ENCODE peak calls at places on chromosomes 12 and 14, in five cellular contexts. J, Q, C, W and Z are unnamed samples.

GRCh38 chr12:120554658-120555057 is 20.5 kb downstream of the RNF10 start:
- DNase-seq in J (no peak), Q (no peak), C (no peak), W (no peak), Z (no peak)

GRCh38 chr14:105971593-105972500 is 445.5 kb downstream of the TMEM121 start:
- DNase-seq in J (no peak), Q (no peak), C (no peak), W (no peak), Z (no peak)

GRCh38 chr14:54216827-54217226 is 180.0 kb upstream of the CDKN3 start:
- DNase-seq in J (no peak), Q (no peak), C (no peak), W (no peak), Z (no peak)

GRCh38 chr12:94768398-94769039 is 118.2 kb upstream of the TMCC3 start:
- DNase-seq in J (no peak), Q (no peak), C (no peak), W (no peak), Z (no peak)

GRCh38 chr14:23542261-23542660 is 9.3 kb downstream of the ZFHX2 start:
- DNase-seq in J (no peak), Q (no peak), C (no peak), W (no peak), Z (no peak)

GRCh38 chr12:81759215-81759991 is at the start of gene PPFIA2:
- DNase-seq in J (peak; percentile 29), Q (no peak), C (no peak), W (peak; percentile 84), Z (peak; percentile 41)

GRCh38 chr12:122951406-122951805 is 14.9 kb downstream of the ABCB9 start:
- DNase-seq in J (no peak), Q (no peak), C (no peak), W (no peak), Z (no peak)

GRCh38 chr12:124515981-124516380 is 51.4 kb downstream of the NCOR2 start:
- DNase-seq in J (no peak), Q (no peak), C (no peak), W (peak; percentile 13), Z (no peak)

GRCh38 chr12:76921072-76921471 is 42.3 kb upstream of the CSRP2 start:
- DNase-seq in J (no peak), Q (no peak), C (no peak), W (no peak), Z (no peak)

GRCh38 chr12:122001379-122002209 is 20.1 kb upstream of the BCL7A start:
- DNase-seq in J (no peak), Q (no peak), C (no peak), W (peak; percentile 63), Z (no peak)

GRCh38 chr12:26271024-26271423 is 75.7 kb downstream of the SSPN start:
- DNase-seq in J (no peak), Q (no peak), C (no peak), W (no peak), Z (no peak)

GRCh38 chr14:88829188-88829587 is 4.7 kb downstream of the TTC8 start:
- DNase-seq in J (no peak), Q (no peak), C (no peak), W (no peak), Z (no peak)

GRCh38 chr12:58728397-58728796 is 191.9 kb downstream of the LRIG3 start:
- DNase-seq in J (no peak), Q (no peak), C (no peak), W (no peak), Z (no peak)

GRCh38 chr12:23060161-23060560 is 435.2 kb downstream of the ETNK1 start:
- DNase-seq in J (no peak), Q (no peak), C (no peak), W (no peak), Z (no peak)

GRCh38 chr14:92555440-92556111 is 42.0 kb downstream of the RIN3 start:
- DNase-seq in J (no peak), Q (no peak), C (no peak), W (no peak), Z (no peak)